ENCODE peak calls at places on chromosome 22, in four cellular contexts. L is effector memory CD8-positive, alpha-beta T cell; R is H9; W is H4. P is an unnamed sample.

GRCh38 chr22:33921576-33922181 is 1.4 kb upstream of the LARGE1 start:
- DNase-seq in L (no peak), R (peak; percentile 88), W (peak; percentile 24), P (no peak)

GRCh38 chr22:29093980-29094379 is 21.1 kb downstream of the KREMEN1 start:
- DNase-seq in L (no peak), R (no peak), W (no peak), P (no peak)

GRCh38 chr22:45423524-45423923 is 10.0 kb downstream of the RIBC2 start:
- DNase-seq in L (no peak), R (no peak), W (no peak), P (no peak)

GRCh38 chr22:20243545-20244249 is 24.4 kb downstream of the RTN4R start:
- DNase-seq in L (peak; percentile 39), R (peak; percentile 64), W (peak; percentile 64), P (peak; percentile 65)

GRCh38 chr22:25987948-25988347 is 181.3 kb upstream of the SEZ6L start:
- DNase-seq in L (no peak), R (no peak), W (no peak), P (no peak)

GRCh38 chr22:20809538-20810185 is 35.7 kb downstream of the SERPIND1 start:
- DNase-seq in L (no peak), R (no peak), W (no peak), P (no peak)

GRCh38 chr22:43289976-43290663 is 53.1 kb downstream of the SCUBE1 start:
- DNase-seq in L (no peak), R (no peak), W (peak; percentile 86), P (no peak)

GRCh38 chr22:35312198-35313059 is 12.7 kb downstream of the TOM1 start:
- DNase-seq in L (no peak), R (no peak), W (no peak), P (no peak)

GRCh38 chr22:46798366-46799057 is 36.1 kb downstream of the TBC1D22A start:
- DNase-seq in L (peak; percentile 72), R (peak; percentile 85), W (peak; percentile 63), P (peak; percentile 70)

GRCh38 chr22:46149493-46149997 is 781 bp upstream of the PPARA start:
- DNase-seq in L (peak; percentile 34), R (peak; percentile 71), W (no peak), P (peak; percentile 63)

GRCh38 chr22:19824197-19825015 is 30.3 kb downstream of the GNB1L start:
- DNase-seq in L (no peak), R (no peak), W (no peak), P (no peak)

GRCh38 chr22:42376721-42377177 is 55.5 kb downstream of the NFAM1 start:
- DNase-seq in L (no peak), R (peak; percentile 81), W (no peak), P (no peak)

GRCh38 chr22:47034905-47035419 is 272.5 kb downstream of the TBC1D22A start:
- DNase-seq in L (no peak), R (no peak), W (no peak), P (no peak)

GRCh38 chr22:47600281-47600680 is 837.8 kb downstream of the TBC1D22A start:
- DNase-seq in L (no peak), R (no peak), W (no peak), P (no peak)

GRCh38 chr22:26681395-26681821 is 24.0 kb downstream of the MIAT start:
- DNase-seq in L (no peak), R (peak; percentile 77), W (no peak), P (no peak)

GRCh38 chr22:35539487-35539886 is 1.1 kb upstream of the RASD2 start:
- DNase-seq in L (no peak), R (no peak), W (no peak), P (no peak)

GRCh38 chr22:41568811-41569210 is 8.0 kb downstream of the CSDC2 start:
- DNase-seq in L (no peak), R (no peak), W (no peak), P (no peak)

GRCh38 chr22:41447435-41448188 is 1.0 kb upstream of the TOB2 start:
- DNase-seq in L (peak; percentile 27), R (peak; percentile 74), W (peak; percentile 37), P (peak; percentile 53)

GRCh38 chr22:46484861-46485595 is 52.4 kb downstream of the CELSR1 start:
- DNase-seq in L (no peak), R (no peak), W (no peak), P (no peak)

GRCh38 chr22:47161631-47162030 is 399.2 kb downstream of the TBC1D22A start:
- DNase-seq in L (no peak), R (no peak), W (no peak), P (no peak)

GRCh38 chr22:44450503-44450902 is 47.5 kb downstream of the RTL6 start:
- DNase-seq in L (no peak), R (no peak), W (no peak), P (no peak)

GRCh38 chr22:37137131-37137530 is 12.6 kb downstream of the IL2RB start:
- DNase-seq in L (no peak), R (no peak), W (no peak), P (no peak)

P was measured in CD4-positive, alpha-beta memory T cell.